ENCODE peak calls at places on chromosomes 1 and 21, in ten cellular contexts. One of them, this sample, is unnamed.

GRCh38 chr1:176460606-176461336 is 2.2 kb upstream of the PAPPA2 start:
- DNase-seq in posterior cingulate gyrus: no peak
- DNase-seq in transverse colon: no peak
- DNase-seq in HS-5: no peak
- DNase-seq in stimulated activated CD4-positive, alpha-beta T cell treated with anti-CD3 and anti-CD28 coated beads, Interleukin-1b, Interleukin-23, amount 100 ng/mL, for 4 hours: no peak
- DNase-seq in brain microvascular endothelial cell: no peak
- DNase-seq in left kidney: peak
- DNase-seq in effector memory CD4-positive, alpha-beta T cell: no peak
- DNase-seq in frontal cortex: no peak
- DNase-seq in NCI-H345: no peak
- DNase-seq in this sample: no peak

GRCh38 chr1:205024679-205025078 is 18.3 kb upstream of the CNTN2 start:
- DNase-seq in posterior cingulate gyrus: no peak
- DNase-seq in transverse colon: no peak
- DNase-seq in HS-5: no peak
- DNase-seq in stimulated activated CD4-positive, alpha-beta T cell treated with anti-CD3 and anti-CD28 coated beads, Interleukin-1b, Interleukin-23, amount 100 ng/mL, for 4 hours: no peak
- DNase-seq in brain microvascular endothelial cell: no peak
- DNase-seq in left kidney: no peak
- DNase-seq in effector memory CD4-positive, alpha-beta T cell: no peak
- DNase-seq in frontal cortex: no peak
- DNase-seq in NCI-H345: no peak
- DNase-seq in this sample: no peak

GRCh38 chr1:204915856-204916485 is 45.3 kb downstream of the NFASC start:
- DNase-seq in posterior cingulate gyrus: no peak
- DNase-seq in transverse colon: peak
- DNase-seq in HS-5: no peak
- DNase-seq in stimulated activated CD4-positive, alpha-beta T cell treated with anti-CD3 and anti-CD28 coated beads, Interleukin-1b, Interleukin-23, amount 100 ng/mL, for 4 hours: no peak
- DNase-seq in brain microvascular endothelial cell: no peak
- DNase-seq in left kidney: peak
- DNase-seq in effector memory CD4-positive, alpha-beta T cell: no peak
- DNase-seq in frontal cortex: no peak
- DNase-seq in NCI-H345: no peak
- DNase-seq in this sample: no peak

GRCh38 chr1:205480349-205481278 is 23.9 kb upstream of the CDK18 start:
- DNase-seq in posterior cingulate gyrus: no peak
- DNase-seq in transverse colon: no peak
- DNase-seq in HS-5: no peak
- DNase-seq in stimulated activated CD4-positive, alpha-beta T cell treated with anti-CD3 and anti-CD28 coated beads, Interleukin-1b, Interleukin-23, amount 100 ng/mL, for 4 hours: peak
- DNase-seq in brain microvascular endothelial cell: no peak
- DNase-seq in left kidney: no peak
- DNase-seq in effector memory CD4-positive, alpha-beta T cell: peak
- DNase-seq in frontal cortex: no peak
- DNase-seq in NCI-H345: no peak
- DNase-seq in this sample: peak

GRCh38 chr1:68225781-68226180 is 6.5 kb downstream of the WLS start:
- DNase-seq in posterior cingulate gyrus: no peak
- DNase-seq in transverse colon: no peak
- DNase-seq in HS-5: no peak
- DNase-seq in stimulated activated CD4-positive, alpha-beta T cell treated with anti-CD3 and anti-CD28 coated beads, Interleukin-1b, Interleukin-23, amount 100 ng/mL, for 4 hours: no peak
- DNase-seq in brain microvascular endothelial cell: no peak
- DNase-seq in left kidney: no peak
- DNase-seq in effector memory CD4-positive, alpha-beta T cell: no peak
- DNase-seq in frontal cortex: no peak
- DNase-seq in NCI-H345: no peak
- DNase-seq in this sample: no peak

GRCh38 chr1:52413410-52414104 is 9.2 kb downstream of the PRPF38A start:
- DNase-seq in posterior cingulate gyrus: no peak
- DNase-seq in transverse colon: peak
- DNase-seq in HS-5: no peak
- DNase-seq in stimulated activated CD4-positive, alpha-beta T cell treated with anti-CD3 and anti-CD28 coated beads, Interleukin-1b, Interleukin-23, amount 100 ng/mL, for 4 hours: no peak
- DNase-seq in brain microvascular endothelial cell: no peak
- DNase-seq in left kidney: no peak
- DNase-seq in effector memory CD4-positive, alpha-beta T cell: no peak
- DNase-seq in frontal cortex: no peak
- DNase-seq in NCI-H345: no peak
- DNase-seq in this sample: no peak

GRCh38 chr1:32250893-32251716 is at the start of gene LCK:
- DNase-seq in posterior cingulate gyrus: no peak
- DNase-seq in transverse colon: peak
- DNase-seq in HS-5: no peak
- DNase-seq in stimulated activated CD4-positive, alpha-beta T cell treated with anti-CD3 and anti-CD28 coated beads, Interleukin-1b, Interleukin-23, amount 100 ng/mL, for 4 hours: peak
- DNase-seq in brain microvascular endothelial cell: no peak
- DNase-seq in left kidney: no peak
- DNase-seq in effector memory CD4-positive, alpha-beta T cell: peak
- DNase-seq in frontal cortex: no peak
- DNase-seq in NCI-H345: no peak
- DNase-seq in this sample: no peak

GRCh38 chr1:32201011-32201855 is 838 bp downstream of the CCDC28B start:
- DNase-seq in posterior cingulate gyrus: peak
- DNase-seq in transverse colon: peak
- DNase-seq in HS-5: no peak
- DNase-seq in stimulated activated CD4-positive, alpha-beta T cell treated with anti-CD3 and anti-CD28 coated beads, Interleukin-1b, Interleukin-23, amount 100 ng/mL, for 4 hours: peak
- DNase-seq in brain microvascular endothelial cell: peak
- DNase-seq in left kidney: peak
- DNase-seq in effector memory CD4-positive, alpha-beta T cell: peak
- DNase-seq in frontal cortex: no peak
- DNase-seq in NCI-H345: no peak
- DNase-seq in this sample: peak

GRCh38 chr1:89790592-89790991 is 30.2 kb upstream of the LRRC8D start:
- DNase-seq in posterior cingulate gyrus: no peak
- DNase-seq in transverse colon: no peak
- DNase-seq in HS-5: no peak
- DNase-seq in stimulated activated CD4-positive, alpha-beta T cell treated with anti-CD3 and anti-CD28 coated beads, Interleukin-1b, Interleukin-23, amount 100 ng/mL, for 4 hours: no peak
- DNase-seq in brain microvascular endothelial cell: no peak
- DNase-seq in left kidney: no peak
- DNase-seq in effector memory CD4-positive, alpha-beta T cell: no peak
- DNase-seq in frontal cortex: no peak
- DNase-seq in NCI-H345: no peak
- DNase-seq in this sample: no peak

GRCh38 chr1:44803312-44804095 is 3.3 kb downstream of the PLK3 start:
- DNase-seq in posterior cingulate gyrus: no peak
- DNase-seq in transverse colon: no peak
- DNase-seq in HS-5: no peak
- DNase-seq in stimulated activated CD4-positive, alpha-beta T cell treated with anti-CD3 and anti-CD28 coated beads, Interleukin-1b, Interleukin-23, amount 100 ng/mL, for 4 hours: no peak
- DNase-seq in brain microvascular endothelial cell: no peak
- DNase-seq in left kidney: no peak
- DNase-seq in effector memory CD4-positive, alpha-beta T cell: no peak
- DNase-seq in frontal cortex: no peak
- DNase-seq in NCI-H345: no peak
- DNase-seq in this sample: no peak

GRCh38 chr21:45403825-45404725 is 890 bp upstream of the COL18A1 start:
- DNase-seq in posterior cingulate gyrus: no peak
- DNase-seq in transverse colon: peak
- DNase-seq in HS-5: no peak
- DNase-seq in stimulated activated CD4-positive, alpha-beta T cell treated with anti-CD3 and anti-CD28 coated beads, Interleukin-1b, Interleukin-23, amount 100 ng/mL, for 4 hours: no peak
- DNase-seq in brain microvascular endothelial cell: no peak
- DNase-seq in left kidney: peak
- DNase-seq in effector memory CD4-positive, alpha-beta T cell: no peak
- DNase-seq in frontal cortex: no peak
- DNase-seq in NCI-H345: peak
- DNase-seq in this sample: no peak

GRCh38 chr1:110237406-110238152 is 27.5 kb downstream of the KCNC4 start:
- DNase-seq in posterior cingulate gyrus: no peak
- DNase-seq in transverse colon: no peak
- DNase-seq in HS-5: no peak
- DNase-seq in stimulated activated CD4-positive, alpha-beta T cell treated with anti-CD3 and anti-CD28 coated beads, Interleukin-1b, Interleukin-23, amount 100 ng/mL, for 4 hours: no peak
- DNase-seq in brain microvascular endothelial cell: no peak
- DNase-seq in left kidney: no peak
- DNase-seq in effector memory CD4-positive, alpha-beta T cell: no peak
- DNase-seq in frontal cortex: no peak
- DNase-seq in NCI-H345: no peak
- DNase-seq in this sample: no peak

GRCh38 chr1:103496014-103496635 is 29.4 kb upstream of the RNPC3 start:
- DNase-seq in posterior cingulate gyrus: no peak
- DNase-seq in transverse colon: no peak
- DNase-seq in HS-5: peak
- DNase-seq in stimulated activated CD4-positive, alpha-beta T cell treated with anti-CD3 and anti-CD28 coated beads, Interleukin-1b, Interleukin-23, amount 100 ng/mL, for 4 hours: no peak
- DNase-seq in brain microvascular endothelial cell: no peak
- DNase-seq in left kidney: no peak
- DNase-seq in effector memory CD4-positive, alpha-beta T cell: no peak
- DNase-seq in frontal cortex: no peak
- DNase-seq in NCI-H345: no peak
- DNase-seq in this sample: no peak

GRCh38 chr21:42299324-42300044 is 15.7 kb downstream of the TFF3 start:
- DNase-seq in posterior cingulate gyrus: no peak
- DNase-seq in transverse colon: no peak
- DNase-seq in HS-5: no peak
- DNase-seq in stimulated activated CD4-positive, alpha-beta T cell treated with anti-CD3 and anti-CD28 coated beads, Interleukin-1b, Interleukin-23, amount 100 ng/mL, for 4 hours: no peak
- DNase-seq in brain microvascular endothelial cell: no peak
- DNase-seq in left kidney: no peak
- DNase-seq in effector memory CD4-positive, alpha-beta T cell: no peak
- DNase-seq in frontal cortex: no peak
- DNase-seq in NCI-H345: no peak
- DNase-seq in this sample: no peak

GRCh38 chr1:103056423-103056822 is 51.9 kb downstream of the COL11A1 start:
- DNase-seq in posterior cingulate gyrus: no peak
- DNase-seq in transverse colon: no peak
- DNase-seq in HS-5: no peak
- DNase-seq in stimulated activated CD4-positive, alpha-beta T cell treated with anti-CD3 and anti-CD28 coated beads, Interleukin-1b, Interleukin-23, amount 100 ng/mL, for 4 hours: no peak
- DNase-seq in brain microvascular endothelial cell: peak
- DNase-seq in left kidney: no peak
- DNase-seq in effector memory CD4-positive, alpha-beta T cell: no peak
- DNase-seq in frontal cortex: no peak
- DNase-seq in NCI-H345: no peak
- DNase-seq in this sample: no peak

GRCh38 chr1:8789314-8790214 is 27.9 kb downstream of the RERE start:
- DNase-seq in posterior cingulate gyrus: no peak
- DNase-seq in transverse colon: no peak
- DNase-seq in HS-5: no peak
- DNase-seq in stimulated activated CD4-positive, alpha-beta T cell treated with anti-CD3 and anti-CD28 coated beads, Interleukin-1b, Interleukin-23, amount 100 ng/mL, for 4 hours: no peak
- DNase-seq in brain microvascular endothelial cell: no peak
- DNase-seq in left kidney: peak
- DNase-seq in effector memory CD4-positive, alpha-beta T cell: no peak
- DNase-seq in frontal cortex: no peak
- DNase-seq in NCI-H345: no peak
- DNase-seq in this sample: no peak

GRCh38 chr1:206900149-206900548 is 2.9 kb downstream of the IL24 start:
- DNase-seq in posterior cingulate gyrus: no peak
- DNase-seq in transverse colon: no peak
- DNase-seq in HS-5: no peak
- DNase-seq in stimulated activated CD4-positive, alpha-beta T cell treated with anti-CD3 and anti-CD28 coated beads, Interleukin-1b, Interleukin-23, amount 100 ng/mL, for 4 hours: no peak
- DNase-seq in brain microvascular endothelial cell: no peak
- DNase-seq in left kidney: no peak
- DNase-seq in effector memory CD4-positive, alpha-beta T cell: no peak
- DNase-seq in frontal cortex: no peak
- DNase-seq in NCI-H345: no peak
- DNase-seq in this sample: no peak

GRCh38 chr1:161721738-161722343 is 497 bp downstream of the FCRLB start:
- DNase-seq in posterior cingulate gyrus: no peak
- DNase-seq in transverse colon: no peak
- DNase-seq in HS-5: peak
- DNase-seq in stimulated activated CD4-positive, alpha-beta T cell treated with anti-CD3 and anti-CD28 coated beads, Interleukin-1b, Interleukin-23, amount 100 ng/mL, for 4 hours: no peak
- DNase-seq in brain microvascular endothelial cell: peak
- DNase-seq in left kidney: no peak
- DNase-seq in effector memory CD4-positive, alpha-beta T cell: no peak
- DNase-seq in frontal cortex: no peak
- DNase-seq in NCI-H345: no peak
- DNase-seq in this sample: no peak

GRCh38 chr1:174743654-174744561 is 255.8 kb upstream of the CACYBP start:
- DNase-seq in posterior cingulate gyrus: no peak
- DNase-seq in transverse colon: no peak
- DNase-seq in HS-5: peak
- DNase-seq in stimulated activated CD4-positive, alpha-beta T cell treated with anti-CD3 and anti-CD28 coated beads, Interleukin-1b, Interleukin-23, amount 100 ng/mL, for 4 hours: no peak
- DNase-seq in brain microvascular endothelial cell: no peak
- DNase-seq in left kidney: peak
- DNase-seq in effector memory CD4-positive, alpha-beta T cell: no peak
- DNase-seq in frontal cortex: peak
- DNase-seq in NCI-H345: peak
- DNase-seq in this sample: no peak